ENCODE peak calls at places on chromosomes 4 and X, in ten cellular contexts. One of them, this sample, is unnamed.

GRCh38 chr4:155530290-155530689 is 136.4 kb upstream of the GUCY1A1 start:
- DNase-seq in CD8-positive, alpha-beta T cell: no peak
- DNase-seq in GM18507: no peak
- DNase-seq in dermis blood vessel endothelial cell: no peak
- DNase-seq in endodermal cell: no peak
- DNase-seq in AG04450: no peak
- DNase-seq in kidney glomerular epithelial cell: no peak
- DNase-seq in ACHN: no peak
- DNase-seq in activated CD4-positive, alpha-beta T cell treated with anti-CD3 and anti-CD28 coated beads for 1 hour: no peak
- DNase-seq in activated T-helper 1 cell treated with anti-CD3 and anti-CD28 coated beads, Interleukin-2, amount 50 U/mL, for 16 hours: no peak
- DNase-seq in this sample: no peak

GRCh38 chr4:32748498-32748897 is 2028.3 kb downstream of the PCDH7 start:
- DNase-seq in ACHN: no peak
- DNase-seq in activated T-helper 1 cell treated with anti-CD3 and anti-CD28 coated beads, Interleukin-2, amount 50 U/mL, for 16 hours: no peak
- DNase-seq in endodermal cell: peak
- DNase-seq in GM18507: no peak
- DNase-seq in activated CD4-positive, alpha-beta T cell treated with anti-CD3 and anti-CD28 coated beads for 1 hour: no peak
- DNase-seq in kidney glomerular epithelial cell: no peak
- DNase-seq in dermis blood vessel endothelial cell: no peak
- DNase-seq in CD8-positive, alpha-beta T cell: no peak
- DNase-seq in AG04450: no peak
- DNase-seq in this sample: no peak

GRCh38 chr4:25879991-25880641 is 17.3 kb upstream of the SEL1L3 start:
- DNase-seq in kidney glomerular epithelial cell: no peak
- DNase-seq in dermis blood vessel endothelial cell: no peak
- DNase-seq in CD8-positive, alpha-beta T cell: no peak
- DNase-seq in GM18507: no peak
- DNase-seq in activated T-helper 1 cell treated with anti-CD3 and anti-CD28 coated beads, Interleukin-2, amount 50 U/mL, for 16 hours: no peak
- DNase-seq in AG04450: no peak
- DNase-seq in activated CD4-positive, alpha-beta T cell treated with anti-CD3 and anti-CD28 coated beads for 1 hour: no peak
- DNase-seq in ACHN: no peak
- DNase-seq in endodermal cell: no peak
- DNase-seq in this sample: no peak

GRCh38 chrX:96929036-96929435 is 45.3 kb downstream of the RPA4 start:
- DNase-seq in CD8-positive, alpha-beta T cell: no peak
- DNase-seq in endodermal cell: no peak
- DNase-seq in kidney glomerular epithelial cell: no peak
- DNase-seq in dermis blood vessel endothelial cell: no peak
- DNase-seq in AG04450: no peak
- DNase-seq in GM18507: no peak
- DNase-seq in ACHN: no peak
- DNase-seq in activated CD4-positive, alpha-beta T cell treated with anti-CD3 and anti-CD28 coated beads for 1 hour: no peak
- DNase-seq in activated T-helper 1 cell treated with anti-CD3 and anti-CD28 coated beads, Interleukin-2, amount 50 U/mL, for 16 hours: no peak
- DNase-seq in this sample: no peak

GRCh38 chrX:119753001-119753400 is 5.4 kb upstream of the SOWAHD start:
- DNase-seq in activated CD4-positive, alpha-beta T cell treated with anti-CD3 and anti-CD28 coated beads for 1 hour: no peak
- DNase-seq in GM18507: no peak
- DNase-seq in dermis blood vessel endothelial cell: no peak
- DNase-seq in CD8-positive, alpha-beta T cell: no peak
- DNase-seq in ACHN: no peak
- DNase-seq in endodermal cell: no peak
- DNase-seq in activated T-helper 1 cell treated with anti-CD3 and anti-CD28 coated beads, Interleukin-2, amount 50 U/mL, for 16 hours: no peak
- DNase-seq in kidney glomerular epithelial cell: no peak
- DNase-seq in AG04450: no peak
- DNase-seq in this sample: no peak

GRCh38 chr4:174999407-174999806 is 81.2 kb downstream of the ADAM29 start:
- DNase-seq in dermis blood vessel endothelial cell: no peak
- DNase-seq in CD8-positive, alpha-beta T cell: no peak
- DNase-seq in ACHN: peak
- DNase-seq in kidney glomerular epithelial cell: no peak
- DNase-seq in activated T-helper 1 cell treated with anti-CD3 and anti-CD28 coated beads, Interleukin-2, amount 50 U/mL, for 16 hours: no peak
- DNase-seq in GM18507: no peak
- DNase-seq in AG04450: no peak
- DNase-seq in endodermal cell: no peak
- DNase-seq in activated CD4-positive, alpha-beta T cell treated with anti-CD3 and anti-CD28 coated beads for 1 hour: no peak
- DNase-seq in this sample: no peak

GRCh38 chr4:181877329-181877848 is 365.8 kb upstream of the TENM3 start:
- DNase-seq in activated T-helper 1 cell treated with anti-CD3 and anti-CD28 coated beads, Interleukin-2, amount 50 U/mL, for 16 hours: no peak
- DNase-seq in CD8-positive, alpha-beta T cell: no peak
- DNase-seq in kidney glomerular epithelial cell: no peak
- DNase-seq in activated CD4-positive, alpha-beta T cell treated with anti-CD3 and anti-CD28 coated beads for 1 hour: no peak
- DNase-seq in ACHN: no peak
- DNase-seq in AG04450: peak
- DNase-seq in dermis blood vessel endothelial cell: no peak
- DNase-seq in GM18507: no peak
- DNase-seq in endodermal cell: no peak
- DNase-seq in this sample: no peak

GRCh38 chrX:110743679-110744340 is 51.8 kb downstream of the CHRDL1 start:
- DNase-seq in ACHN: no peak
- DNase-seq in CD8-positive, alpha-beta T cell: no peak
- DNase-seq in activated CD4-positive, alpha-beta T cell treated with anti-CD3 and anti-CD28 coated beads for 1 hour: no peak
- DNase-seq in endodermal cell: no peak
- DNase-seq in kidney glomerular epithelial cell: no peak
- DNase-seq in dermis blood vessel endothelial cell: no peak
- DNase-seq in GM18507: no peak
- DNase-seq in AG04450: no peak
- DNase-seq in activated T-helper 1 cell treated with anti-CD3 and anti-CD28 coated beads, Interleukin-2, amount 50 U/mL, for 16 hours: no peak
- DNase-seq in this sample: no peak

GRCh38 chr4:26931961-26932360 is 71.3 kb downstream of the STIM2 start:
- DNase-seq in GM18507: no peak
- DNase-seq in CD8-positive, alpha-beta T cell: no peak
- DNase-seq in activated CD4-positive, alpha-beta T cell treated with anti-CD3 and anti-CD28 coated beads for 1 hour: no peak
- DNase-seq in AG04450: no peak
- DNase-seq in ACHN: no peak
- DNase-seq in dermis blood vessel endothelial cell: no peak
- DNase-seq in endodermal cell: no peak
- DNase-seq in kidney glomerular epithelial cell: no peak
- DNase-seq in activated T-helper 1 cell treated with anti-CD3 and anti-CD28 coated beads, Interleukin-2, amount 50 U/mL, for 16 hours: no peak
- DNase-seq in this sample: no peak

GRCh38 chrX:15564981-15565579 is 35.7 kb downstream of the ACE2 start:
- DNase-seq in endodermal cell: peak
- DNase-seq in GM18507: peak
- DNase-seq in activated T-helper 1 cell treated with anti-CD3 and anti-CD28 coated beads, Interleukin-2, amount 50 U/mL, for 16 hours: no peak
- DNase-seq in CD8-positive, alpha-beta T cell: peak
- DNase-seq in AG04450: peak
- DNase-seq in kidney glomerular epithelial cell: no peak
- DNase-seq in activated CD4-positive, alpha-beta T cell treated with anti-CD3 and anti-CD28 coated beads for 1 hour: no peak
- DNase-seq in dermis blood vessel endothelial cell: peak
- DNase-seq in ACHN: peak
- DNase-seq in this sample: peak

GRCh38 chr4:185764880-185765279 is 47.1 kb downstream of the SORBS2 start:
- DNase-seq in activated T-helper 1 cell treated with anti-CD3 and anti-CD28 coated beads, Interleukin-2, amount 50 U/mL, for 16 hours: no peak
- DNase-seq in activated CD4-positive, alpha-beta T cell treated with anti-CD3 and anti-CD28 coated beads for 1 hour: no peak
- DNase-seq in ACHN: no peak
- DNase-seq in dermis blood vessel endothelial cell: no peak
- DNase-seq in CD8-positive, alpha-beta T cell: no peak
- DNase-seq in kidney glomerular epithelial cell: no peak
- DNase-seq in GM18507: no peak
- DNase-seq in AG04450: no peak
- DNase-seq in endodermal cell: no peak
- DNase-seq in this sample: no peak

GRCh38 chr4:61985426-61985825 is 785.3 kb downstream of the ADGRL3 start:
- DNase-seq in kidney glomerular epithelial cell: no peak
- DNase-seq in AG04450: no peak
- DNase-seq in dermis blood vessel endothelial cell: no peak
- DNase-seq in GM18507: no peak
- DNase-seq in endodermal cell: no peak
- DNase-seq in ACHN: no peak
- DNase-seq in activated CD4-positive, alpha-beta T cell treated with anti-CD3 and anti-CD28 coated beads for 1 hour: no peak
- DNase-seq in activated T-helper 1 cell treated with anti-CD3 and anti-CD28 coated beads, Interleukin-2, amount 50 U/mL, for 16 hours: no peak
- DNase-seq in CD8-positive, alpha-beta T cell: no peak
- DNase-seq in this sample: no peak

GRCh38 chrX:118594697-118595420 is 99.2 kb downstream of the DOCK11 start:
- DNase-seq in CD8-positive, alpha-beta T cell: no peak
- DNase-seq in activated T-helper 1 cell treated with anti-CD3 and anti-CD28 coated beads, Interleukin-2, amount 50 U/mL, for 16 hours: no peak
- DNase-seq in AG04450: no peak
- DNase-seq in ACHN: no peak
- DNase-seq in kidney glomerular epithelial cell: no peak
- DNase-seq in activated CD4-positive, alpha-beta T cell treated with anti-CD3 and anti-CD28 coated beads for 1 hour: no peak
- DNase-seq in endodermal cell: no peak
- DNase-seq in GM18507: no peak
- DNase-seq in dermis blood vessel endothelial cell: no peak
- DNase-seq in this sample: no peak

GRCh38 chrX:143017272-143017671 is 8.5 kb upstream of the SPANXN4 start:
- DNase-seq in GM18507: no peak
- DNase-seq in kidney glomerular epithelial cell: no peak
- DNase-seq in dermis blood vessel endothelial cell: no peak
- DNase-seq in activated CD4-positive, alpha-beta T cell treated with anti-CD3 and anti-CD28 coated beads for 1 hour: no peak
- DNase-seq in AG04450: no peak
- DNase-seq in endodermal cell: no peak
- DNase-seq in ACHN: no peak
- DNase-seq in CD8-positive, alpha-beta T cell: no peak
- DNase-seq in activated T-helper 1 cell treated with anti-CD3 and anti-CD28 coated beads, Interleukin-2, amount 50 U/mL, for 16 hours: no peak
- DNase-seq in this sample: no peak

GRCh38 chr4:93814722-93815121 is 13.8 kb upstream of the ATOH1 start:
- DNase-seq in AG04450: no peak
- DNase-seq in activated T-helper 1 cell treated with anti-CD3 and anti-CD28 coated beads, Interleukin-2, amount 50 U/mL, for 16 hours: no peak
- DNase-seq in CD8-positive, alpha-beta T cell: no peak
- DNase-seq in kidney glomerular epithelial cell: no peak
- DNase-seq in GM18507: no peak
- DNase-seq in ACHN: no peak
- DNase-seq in dermis blood vessel endothelial cell: no peak
- DNase-seq in endodermal cell: peak
- DNase-seq in activated CD4-positive, alpha-beta T cell treated with anti-CD3 and anti-CD28 coated beads for 1 hour: no peak
- DNase-seq in this sample: no peak

This sample was measured in glomerular endothelial cell.